ENCODE peak calls at places on chromosomes 7 and 10, in four cellular contexts. R is activated T-cell treated with anti-CD3 and anti-CD28 coated beads for 4 hours; J is mammary epithelial cell; A is activated naive CD8-positive, alpha-beta T cell treated with anti-CD3 and anti-CD28 coated beads, Interleukin-2, amount 50 U/mL, for 24 hours. Q is an unnamed sample.
A peak's percentile ranks its signal among the peaks of the same experiment; 100 is the strongest.

GRCh38 chr7:11726251-11727155 is 105.5 kb downstream of the THSD7A start:
- DNase-seq in J (peak; percentile 7), A (no peak), R (no peak), Q (no peak)

GRCh38 chr7:152330827-152331226 is 105.0 kb downstream of the KMT2C start:
- DNase-seq in A (no peak), J (no peak), R (no peak), Q (no peak)

GRCh38 chr7:3194501-3195141 is 106.4 kb upstream of the SDK1 start:
- DNase-seq in A (no peak), J (peak; percentile 57), R (no peak), Q (no peak)

GRCh38 chr7:87316846-87317545 is 28.5 kb upstream of the CROT start:
- DNase-seq in R (no peak), J (peak; percentile 88), A (no peak), Q (no peak)

GRCh38 chr7:151844080-151844827 is 32.7 kb downstream of the PRKAG2 start:
- DNase-seq in J (no peak), A (no peak), R (no peak), Q (no peak)

GRCh38 chr10:76624470-76624869 is 1013.1 kb downstream of the KCNMA1 start:
- DNase-seq in A (no peak), R (no peak), J (no peak), Q (peak; percentile 37)

GRCh38 chr7:50818324-50818723 is 35.6 kb upstream of the GRB10 start:
- DNase-seq in J (no peak), A (no peak), R (no peak), Q (no peak)

GRCh38 chr7:159144756-159145543 is at the start of gene VIPR2:
- DNase-seq in A (peak; percentile 20), R (no peak), J (no peak), Q (no peak)

GRCh38 chr7:88200793-88201192 is 19.0 kb downstream of the SRI start:
- DNase-seq in A (no peak), J (no peak), R (no peak), Q (no peak)

GRCh38 chr10:114079421-114079820 is 35.8 kb downstream of the ADRB1 start:
- DNase-seq in A (no peak), R (no peak), J (no peak), Q (no peak)

GRCh38 chr7:29488977-29489376 is 74.7 kb upstream of the PRR15 start:
- DNase-seq in A (no peak), R (no peak), J (peak; percentile 67), Q (no peak)

GRCh38 chr7:47893238-47893637 is 55.0 kb downstream of the PKD1L1 start:
- DNase-seq in J (no peak), R (no peak), A (peak; percentile 4), Q (no peak)

GRCh38 chr7:151010307-151011096 is 13.8 kb downstream of the ATG9B start:
- DNase-seq in A (no peak), R (no peak), J (no peak), Q (no peak)

GRCh38 chr10:84177541-84178386 is 4.2 kb downstream of the GPR15LG start:
- DNase-seq in A (peak; percentile 20), J (no peak), R (no peak), Q (peak; percentile 35)

GRCh38 chr7:69656890-69657289 is 58.6 kb downstream of the AUTS2 start:
- DNase-seq in J (no peak), A (no peak), R (no peak), Q (no peak)

GRCh38 chr7:68470836-68471235 is 1127.4 kb upstream of the AUTS2 start:
- DNase-seq in A (no peak), R (no peak), J (no peak), Q (no peak)

GRCh38 chr7:84908196-84908793 is 278.6 kb downstream of the SEMA3D start:
- DNase-seq in A (no peak), R (no peak), J (no peak), Q (no peak)

GRCh38 chr10:125038637-125039036 is 96.7 kb downstream of the ZRANB1 start:
- DNase-seq in R (no peak), J (no peak), A (no peak), Q (no peak)

GRCh38 chr7:129512192-129512591 is 9.9 kb downstream of the SMKR1 start:
- DNase-seq in R (no peak), J (no peak), A (no peak), Q (no peak)

GRCh38 chr10:78852856-78853255 is 215.9 kb upstream of the ZMIZ1 start:
- DNase-seq in J (no peak), A (peak; percentile 8), R (no peak), Q (no peak)

GRCh38 chr7:45203459-45203858 is 45.9 kb downstream of the RAMP3 start:
- DNase-seq in A (no peak), J (no peak), R (no peak), Q (no peak)